ENCODE peak calls at places on chromosome 20, in eight cellular contexts. V is glutamatergic neuron, O is lower lobe of right lung, M is brain microvascular endothelial cell, R is cardiac muscle cell, W is ovary, U is GM20000, D is endodermal cell. H is an unnamed sample.

GRCh38 chr20:51966296-51966971 is 164.1 kb upstream of the SALL4 start:
- DNase-seq in M (peak), W (no peak), R (peak), O (no peak), U (peak), D (peak), V (no peak), H (peak)

GRCh38 chr20:51272392-51272791 is 249.5 kb upstream of the KCNG1 start:
- DNase-seq in V (no peak), U (no peak), O (no peak), M (peak), D (no peak), W (no peak), R (peak), H (no peak)

GRCh38 chr20:55252525-55252924 is 752.8 kb downstream of the CBLN4 start:
- DNase-seq in U (no peak), D (no peak), M (no peak), W (peak), V (no peak), R (no peak), O (no peak), H (no peak)

GRCh38 chr20:36916199-36916598 is 35.3 kb downstream of the SAMHD1 start:
- DNase-seq in V (no peak), O (no peak), M (no peak), W (no peak), U (no peak), R (no peak), D (no peak), H (no peak)

GRCh38 chr20:5265339-5265985 is 51.3 kb downstream of the PROKR2 start:
- DNase-seq in D (no peak), O (no peak), V (no peak), U (no peak), R (no peak), M (no peak), W (no peak), H (no peak)

GRCh38 chr20:46652699-46653098 is 1.4 kb upstream of the SLC13A3 start:
- DNase-seq in W (no peak), D (no peak), U (no peak), M (no peak), O (no peak), R (peak), V (no peak), H (no peak)

GRCh38 chr20:39983183-39983582 is 705.9 kb downstream of the MAFB start:
- DNase-seq in R (no peak), W (no peak), M (no peak), V (no peak), D (no peak), U (no peak), O (no peak), H (no peak)

GRCh38 chr20:62025394-62025793 is 40.3 kb downstream of the TAF4 start:
- DNase-seq in U (no peak), R (no peak), D (no peak), V (no peak), O (no peak), W (no peak), M (no peak), H (no peak)

GRCh38 chr20:45450097-45450818 is 19.3 kb upstream of the WFDC2 start:
- DNase-seq in R (peak), W (no peak), V (no peak), D (peak), O (no peak), M (peak), U (peak), H (peak)

GRCh38 chr20:33443006-33443511 is 504 bp downstream of the SNTA1 start:
- DNase-seq in R (no peak), M (no peak), W (peak), O (no peak), U (no peak), D (no peak), V (no peak), H (no peak)

GRCh38 chr20:36525620-36526365 is 15.5 kb upstream of the MYL9 start:
- DNase-seq in R (no peak), W (no peak), D (no peak), U (no peak), M (no peak), O (no peak), V (no peak), H (no peak)

GRCh38 chr20:54173653-54174451 is at the start of gene CYP24A1:
- DNase-seq in R (peak), U (no peak), V (peak), D (peak), M (no peak), W (no peak), O (peak), H (no peak)

DNA sequence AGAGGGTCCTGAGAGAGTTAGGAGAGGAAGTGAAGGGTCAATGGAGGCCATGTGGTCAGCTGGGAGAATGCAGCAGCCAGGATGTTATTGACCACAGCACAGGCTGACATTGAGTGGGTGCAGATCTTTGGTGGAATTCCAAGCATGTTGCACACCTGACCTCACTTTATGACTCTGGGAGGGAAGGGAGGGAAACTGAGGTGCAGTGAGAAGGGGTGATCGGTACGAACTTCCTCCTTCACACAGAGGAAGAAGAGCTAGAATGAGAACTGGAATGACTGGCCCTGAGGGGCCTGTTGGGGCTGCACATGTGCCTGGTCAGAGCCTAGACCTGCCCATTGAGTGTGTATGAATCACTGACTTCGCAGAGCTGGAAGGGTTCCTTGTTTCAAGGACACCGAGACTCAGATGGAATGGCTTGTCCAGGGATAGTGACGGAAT is 9.8 kb downstream of the FAM83D start:
- DNase-seq in M (no peak), O (no peak), U (no peak), V (no peak), R (peak), D (no peak), W (no peak), H (no peak)
- TF ChIP-seq CTCF in M (peak), O (no peak), U (no peak), V (no peak), R (no peak), D (peak), W (no peak), H (no peak)

DNA sequence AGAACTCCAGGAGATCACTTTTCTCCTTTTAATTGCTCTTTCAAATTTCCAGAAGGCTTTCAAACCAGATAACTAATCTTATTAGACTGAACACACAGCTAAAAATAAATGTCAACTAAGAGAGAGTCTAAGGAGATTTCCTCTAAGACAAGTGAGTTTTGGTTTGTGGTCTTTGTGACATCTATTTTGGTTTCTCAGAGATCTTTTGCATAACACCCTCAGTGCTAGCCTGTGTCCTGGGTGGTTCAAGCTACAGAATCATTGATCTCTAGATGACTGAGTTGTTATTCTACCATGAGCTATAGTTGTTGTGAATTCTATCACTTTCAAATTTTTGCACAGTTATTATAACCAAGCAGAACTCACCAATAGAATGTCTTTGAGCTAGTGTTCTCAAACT is 49.1 kb upstream of the PLCB4 start:
- DNase-seq in D (no peak), W (no peak), R (no peak), V (no peak), M (no peak), U (no peak), O (no peak), H (no peak)
- TF ChIP-seq CTCF in D (no peak), W (no peak), R (no peak), V (no peak), M (no peak), U (no peak), O (no peak), H (no peak)

GRCh38 chr20:8260837-8261241 is 128.8 kb downstream of the PLCB1 start:
- DNase-seq in M (no peak), W (no peak), D (no peak), R (no peak), U (no peak), O (no peak), V (no peak), H (no peak)
- TF ChIP-seq CTCF in M (no peak), W (no peak), D (no peak), R (no peak), U (no peak), O (no peak), V (no peak), H (no peak)

DNA sequence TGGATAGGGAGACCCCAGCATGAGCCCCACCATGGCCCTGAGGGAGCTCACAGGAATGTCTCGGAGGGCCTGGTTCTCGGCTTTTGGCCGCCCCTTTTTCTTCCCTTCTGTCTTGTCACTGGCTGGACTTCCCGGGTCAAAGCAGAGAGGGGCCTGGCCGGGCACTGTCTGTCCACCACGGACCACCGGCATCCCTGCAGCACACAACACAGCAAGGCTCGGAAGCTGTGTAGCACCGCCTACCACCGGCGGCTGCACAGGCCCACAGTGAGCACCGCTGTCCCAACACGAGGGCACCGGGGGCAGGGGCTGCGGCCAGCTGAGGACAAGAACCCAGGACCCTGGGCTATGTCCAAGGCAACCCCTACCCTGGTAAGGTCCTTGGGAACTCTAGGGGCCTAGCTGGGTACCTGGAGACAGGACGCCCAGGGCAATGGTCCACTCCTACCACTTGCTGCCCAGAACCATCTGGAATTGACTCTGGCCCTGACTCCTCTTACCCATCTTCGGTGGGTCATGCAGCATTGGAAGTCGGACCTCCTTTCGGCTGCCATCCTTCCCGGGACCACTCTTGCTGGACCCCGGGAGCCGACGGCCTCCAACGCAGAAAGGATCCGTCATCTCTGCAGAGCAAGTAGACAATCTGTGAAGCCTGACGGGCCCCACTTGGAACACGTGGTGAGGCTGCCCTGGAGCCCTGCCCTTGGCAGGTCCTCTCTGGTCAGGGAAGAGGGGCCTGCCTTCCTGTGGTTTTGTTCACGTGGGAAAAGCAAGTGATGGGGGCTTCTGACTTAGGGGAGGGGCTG is 2.2 kb downstream of the ZNF512B start:
- DNase-seq in U (no peak), R (no peak), M (no peak), W (peak), D (no peak), V (peak), O (peak), H (no peak)
- TF ChIP-seq CTCF in U (no peak), R (no peak), M (no peak), W (no peak), D (no peak), V (no peak), O (no peak), H (no peak)

H was measured in GM13977.